ENCODE peak calls at places on chromosome 4, in five cellular contexts. P is ovary, W is colonic mucosa, J is Peyer's patch, H is heart left ventricle. S is an unnamed sample.
A peak's percentile ranks its signal among the peaks of the same experiment; 100 is the strongest.

GRCh38 chr4:184744251-184744650 is 10.4 kb upstream of the CENPU start:
- DNase-seq in P (no peak), W (no peak), J (no peak), H (no peak), S (no peak)

GRCh38 chr4:183966371-183966770 is 61.3 kb downstream of the STOX2 start:
- DNase-seq in P (no peak), W (no peak), J (no peak), H (no peak), S (no peak)

GRCh38 chr4:76023381-76023780 is at the start of gene CXCL10:
- DNase-seq in P (no peak), W (no peak), J (no peak), H (no peak), S (no peak)

GRCh38 chr4:10546-10870 is 42.6 kb upstream of the ZNF595 start:
- DNase-seq in P (no peak), W (no peak), J (no peak), H (no peak), S (no peak)

GRCh38 chr4:123463869-123464268 is 67.3 kb downstream of the SPRY1 start:
- DNase-seq in P (no peak), W (no peak), J (peak; percentile 41), H (no peak), S (no peak)

GRCh38 chr4:62644372-62644771 is 1444.2 kb downstream of the ADGRL3 start:
- DNase-seq in P (no peak), W (no peak), J (no peak), H (no peak), S (no peak)

GRCh38 chr4:123418486-123418931 is 21.9 kb downstream of the SPRY1 start:
- DNase-seq in P (no peak), W (no peak), J (no peak), H (no peak), S (no peak)

GRCh38 chr4:74433043-74433442 is 11.9 kb upstream of the AREG start:
- DNase-seq in P (no peak), W (no peak), J (no peak), H (no peak), S (no peak)

GRCh38 chr4:176193898-176194297 is 1.5 kb downstream of the SPATA4 start:
- DNase-seq in P (no peak), W (no peak), J (no peak), H (no peak), S (no peak)

GRCh38 chr4:101367201-101367600 is 19.9 kb upstream of the PPP3CA start:
- DNase-seq in P (no peak), W (no peak), J (no peak), H (no peak), S (no peak)

GRCh38 chr4:89640620-89641366 is 196.2 kb downstream of the SNCA start:
- DNase-seq in P (no peak), W (peak; percentile 50), J (no peak), H (peak; percentile 47), S (peak; percentile 31)

GRCh38 chr4:85777908-85778808 is 303.2 kb downstream of the ARHGAP24 start:
- DNase-seq in P (no peak), W (no peak), J (no peak), H (no peak), S (no peak)

GRCh38 chr4:140168474-140168873 is 14.5 kb upstream of the MAML3 start:
- DNase-seq in P (no peak), W (no peak), J (no peak), H (no peak), S (no peak)

GRCh38 chr4:140162596-140162995 is 8.6 kb upstream of the MAML3 start:
- DNase-seq in P (no peak), W (no peak), J (no peak), H (no peak), S (no peak)

GRCh38 chr4:140168936-140169335 is 15.0 kb upstream of the MAML3 start:
- DNase-seq in P (no peak), W (no peak), J (no peak), H (no peak), S (no peak)

GRCh38 chr4:140158234-140159030 is 4.4 kb upstream of the MAML3 start:
- DNase-seq in P (no peak), W (peak; percentile 74), J (no peak), H (no peak), S (peak; percentile 54)

GRCh38 chr4:140163029-140163810 is 9.2 kb upstream of the MAML3 start:
- DNase-seq in P (peak; percentile 72), W (no peak), J (no peak), H (no peak), S (no peak)
- H3K4me3 ChIP-seq in P (no peak overlapping the region), W (no peak overlapping the region), J (no peak overlapping the region), H (no peak overlapping the region), S (no peak overlapping the region)

DNA sequence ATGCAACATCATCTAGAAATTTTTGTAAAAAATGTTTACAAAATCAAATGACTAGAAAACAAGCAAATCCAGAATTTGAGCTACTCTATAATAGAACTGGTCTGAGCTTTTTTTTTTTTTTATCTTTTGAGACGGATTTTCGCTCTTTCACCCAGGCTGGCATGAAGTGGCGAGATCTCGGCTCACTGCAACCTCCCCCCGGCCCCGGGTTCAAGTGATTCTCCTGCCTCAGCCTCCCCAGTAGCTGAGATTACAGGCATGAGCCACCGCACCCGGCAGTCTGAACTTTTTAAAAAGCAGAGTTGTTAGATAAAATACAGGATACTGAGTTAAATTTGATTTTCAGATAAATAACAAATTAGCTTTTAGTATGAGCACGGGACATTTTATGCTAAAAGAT is 11.0 kb downstream of the SPP1 start:
- DNase-seq in P (no peak), W (no peak), J (no peak), H (no peak), S (no peak)
- H3K36me3 ChIP-seq in P (no peaks in the 10 kb centered on the region), W (no peaks in the 10 kb centered on the region), J (no peaks in the 10 kb centered on the region), H (no peaks in the 10 kb centered on the region), S (no peaks in the 10 kb centered on the region)

GRCh38 chr4:6324999-6325790 is 55.5 kb downstream of the WFS1 start:
- DNase-seq in P (no peak), W (peak; percentile 29), J (no peak), H (peak; percentile 49), S (no peak)
- H3K4me3 ChIP-seq in P (no peak overlapping the region), W (no peak overlapping the region), J (no peak overlapping the region), H (no peak overlapping the region), S (no peak overlapping the region)

GRCh38 chr4:7058792-7059191 is 9.1 kb downstream of the GRPEL1 start:
- DNase-seq in P (no peak), W (no peak), J (no peak), H (no peak), S (no peak)

GRCh38 chr4:7061815-7062214 is 6.0 kb downstream of the GRPEL1 start:
- DNase-seq in P (no peak), W (no peak), J (no peak), H (no peak), S (no peak)

GRCh38 chr4:7062816-7063215 is 5.0 kb downstream of the GRPEL1 start:
- DNase-seq in P (no peak), W (no peak), J (no peak), H (no peak), S (no peak)

GRCh38 chr4:7060346-7061150 is 7.3 kb downstream of the GRPEL1 start:
- DNase-seq in P (no peak), W (no peak), J (no peak), H (no peak), S (no peak)

DNA sequence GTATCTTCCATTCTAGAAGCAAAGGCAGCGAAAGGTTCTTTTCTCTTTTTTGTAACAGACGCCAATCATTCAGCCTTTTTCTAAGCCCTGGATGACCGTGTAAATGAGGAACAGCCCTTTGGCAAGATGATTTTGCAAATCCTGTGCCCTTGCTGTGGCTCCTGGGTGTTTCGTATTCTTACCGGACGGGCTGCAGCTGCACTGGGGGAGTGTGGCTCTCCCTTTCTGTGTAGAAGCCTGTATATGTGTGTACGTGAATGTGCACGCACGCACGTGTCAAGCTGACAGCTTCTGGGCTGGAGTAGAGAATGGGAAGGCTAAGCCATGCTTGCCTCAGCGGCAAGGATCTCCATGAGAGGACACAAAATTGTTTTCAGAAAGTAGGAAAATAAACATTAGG is 8.2 kb downstream of the GRPEL1 start:
- DNase-seq in P (no peak), W (no peak), J (no peak), H (no peak), S (no peak)
- H3K36me3 ChIP-seq in P (no peaks in the 10 kb centered on the region), W (peaks cover 11% of the 10 kb centered on the region), J (no peaks in the 10 kb centered on the region), H (peaks cover 91% of the 10 kb centered on the region), S (peaks cover 3% of the 10 kb centered on the region)

GRCh38 chr4:40308528-40309122 is 26.5 kb upstream of the CHRNA9 start:
- DNase-seq in P (no peak), W (no peak), J (no peak), H (no peak), S (no peak)
- H3K4me3 ChIP-seq in P (no peak overlapping the region), W (no peak overlapping the region), J (no peak overlapping the region), H (no peak overlapping the region), S (no peak overlapping the region)

DNA sequence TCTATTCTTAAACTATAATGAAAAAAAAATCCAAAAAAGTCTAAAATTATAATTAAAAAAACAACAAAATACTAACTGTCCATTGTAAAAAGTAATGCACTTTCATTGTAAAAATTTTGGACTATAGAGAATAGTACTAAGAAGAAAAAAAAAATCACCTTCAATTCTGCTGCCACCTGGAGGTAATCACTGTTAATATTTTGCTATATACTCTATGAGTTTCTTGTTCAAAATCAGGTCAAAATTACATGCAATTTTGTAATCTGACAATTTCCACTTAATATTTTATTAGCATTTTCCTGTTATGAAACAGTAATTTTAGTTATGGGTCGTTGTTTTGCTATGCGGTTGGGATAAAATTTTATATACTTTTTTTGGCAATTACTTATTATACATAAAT is 62.0 kb downstream of the HTT start:
- DNase-seq in P (no peak), W (no peak), J (no peak), H (no peak), S (no peak)
- H3K36me3 ChIP-seq in P (no peaks in the 10 kb centered on the region), W (peaks cover 5% of the 10 kb centered on the region), J (no peaks in the 10 kb centered on the region), H (peaks cover 94% of the 10 kb centered on the region), S (peaks cover 14% of the 10 kb centered on the region)

GRCh38 chr4:145934434-145935047 is 4.1 kb downstream of the ZNF827 start:
- DNase-seq in P (no peak), W (no peak), J (no peak), H (no peak), S (no peak)
- H3K4me3 ChIP-seq in P (no peak overlapping the region), W (no peak overlapping the region), J (no peak overlapping the region), H (no peak overlapping the region), S (no peak overlapping the region)

DNA sequence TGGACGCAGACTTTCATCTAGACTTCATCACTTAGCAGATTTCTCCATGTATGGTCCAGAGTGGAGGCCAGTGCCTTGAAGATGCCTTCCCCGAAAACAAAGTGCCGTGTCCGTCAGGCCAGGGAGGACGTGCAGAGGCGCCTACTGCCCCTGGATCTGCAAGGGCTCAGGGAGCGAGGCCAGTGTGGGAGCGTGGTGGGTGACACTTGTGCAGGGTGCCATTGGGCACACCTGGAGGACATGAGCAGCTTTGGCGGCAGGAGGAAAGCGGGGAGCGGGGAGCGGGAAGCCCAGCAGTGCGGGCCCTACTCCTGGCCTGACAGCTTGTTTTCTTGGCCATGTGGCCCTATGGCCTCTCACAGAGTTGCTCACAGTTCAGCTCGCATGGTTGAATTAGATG is 25.8 kb downstream of the WFS1 start:
- DNase-seq in P (no peak), W (no peak), J (no peak), H (no peak), S (no peak)
- H3K36me3 ChIP-seq in P (no peaks in the 10 kb centered on the region), W (no peaks in the 10 kb centered on the region), J (no peaks in the 10 kb centered on the region), H (peaks cover 18% of the 10 kb centered on the region), S (no peaks in the 10 kb centered on the region)

S was measured in pancreas.